ENCODE peak calls at places on chromosome X, in nine cellular contexts. One of them, this sample, is unnamed. For H3K36me3, the result is how much of the 10 kb centered on the place peaks cover.

GRCh38 chrX:21658746-21659145 is 616 bp upstream of the KLHL34 start:
- DNase-seq in IMR-90: no peak
- DNase-seq in keratinocyte: no peak
- DNase-seq in GM12878: no peak
- DNase-seq in lower lobe of right lung: no peak
- DNase-seq in heart right ventricle: no peak
- DNase-seq in Peyer's patch: peak
- DNase-seq in fibroblast of lung: no peak
- DNase-seq in suprapubic skin: no peak
- DNase-seq in this sample: peak

GRCh38 chrX:142601792-142602191 is 396.7 kb upstream of the MAGEC2 start:
- DNase-seq in lower lobe of right lung: no peak
- DNase-seq in fibroblast of lung: no peak
- DNase-seq in IMR-90: no peak
- DNase-seq in GM12878: no peak
- DNase-seq in suprapubic skin: no peak
- DNase-seq in Peyer's patch: no peak
- DNase-seq in keratinocyte: no peak
- DNase-seq in heart right ventricle: no peak
- DNase-seq in this sample: no peak

GRCh38 chrX:13899607-13900006 is 82.7 kb upstream of the GPM6B start:
- DNase-seq in fibroblast of lung: peak
- DNase-seq in lower lobe of right lung: no peak
- DNase-seq in IMR-90: peak
- DNase-seq in keratinocyte: peak
- DNase-seq in Peyer's patch: no peak
- DNase-seq in GM12878: no peak
- DNase-seq in heart right ventricle: no peak
- DNase-seq in suprapubic skin: no peak
- DNase-seq in this sample: no peak

GRCh38 chrX:17040711-17041110 is 94.3 kb downstream of the REPS2 start:
- DNase-seq in IMR-90: no peak
- DNase-seq in suprapubic skin: no peak
- DNase-seq in GM12878: no peak
- DNase-seq in keratinocyte: no peak
- DNase-seq in lower lobe of right lung: no peak
- DNase-seq in fibroblast of lung: no peak
- DNase-seq in Peyer's patch: no peak
- DNase-seq in heart right ventricle: no peak
- DNase-seq in this sample: no peak

GRCh38 chrX:129748265-129748664 is 9.5 kb downstream of the XPNPEP2 start:
- DNase-seq in suprapubic skin: peak
- DNase-seq in keratinocyte: no peak
- DNase-seq in lower lobe of right lung: no peak
- DNase-seq in Peyer's patch: no peak
- DNase-seq in IMR-90: peak
- DNase-seq in fibroblast of lung: peak
- DNase-seq in heart right ventricle: no peak
- DNase-seq in GM12878: no peak
- DNase-seq in this sample: no peak

GRCh38 chrX:118152721-118153120 is 36.1 kb upstream of the KLHL13 start:
- DNase-seq in fibroblast of lung: no peak
- DNase-seq in Peyer's patch: no peak
- DNase-seq in keratinocyte: no peak
- DNase-seq in GM12878: no peak
- DNase-seq in IMR-90: no peak
- DNase-seq in lower lobe of right lung: no peak
- DNase-seq in suprapubic skin: no peak
- DNase-seq in heart right ventricle: peak
- DNase-seq in this sample: no peak

GRCh38 chrX:113741744-113742143 is 842.1 kb upstream of the HTR2C start:
- DNase-seq in heart right ventricle: no peak
- DNase-seq in GM12878: no peak
- DNase-seq in Peyer's patch: no peak
- DNase-seq in suprapubic skin: no peak
- DNase-seq in keratinocyte: no peak
- DNase-seq in lower lobe of right lung: no peak
- DNase-seq in fibroblast of lung: peak
- DNase-seq in IMR-90: no peak
- DNase-seq in this sample: no peak

GRCh38 chrX:53284684-53285447 is 3.5 kb upstream of the IQSEC2 start:
- DNase-seq in suprapubic skin: peak
- DNase-seq in IMR-90: peak
- DNase-seq in lower lobe of right lung: peak
- DNase-seq in keratinocyte: no peak
- DNase-seq in fibroblast of lung: no peak
- DNase-seq in GM12878: peak
- DNase-seq in heart right ventricle: peak
- DNase-seq in Peyer's patch: peak
- DNase-seq in this sample: peak

GRCh38 chrX:151984328-151984727 is 9.9 kb upstream of the GABRE start:
- DNase-seq in Peyer's patch: no peak
- DNase-seq in GM12878: no peak
- DNase-seq in heart right ventricle: no peak
- DNase-seq in fibroblast of lung: peak
- DNase-seq in suprapubic skin: no peak
- DNase-seq in lower lobe of right lung: no peak
- DNase-seq in IMR-90: peak
- DNase-seq in keratinocyte: peak
- DNase-seq in this sample: no peak

GRCh38 chrX:107716045-107716684 is 59.4 kb downstream of the TSC22D3 start:
- DNase-seq in suprapubic skin: peak
- DNase-seq in lower lobe of right lung: peak
- DNase-seq in Peyer's patch: peak
- DNase-seq in GM12878: no peak
- DNase-seq in keratinocyte: no peak
- DNase-seq in heart right ventricle: no peak
- DNase-seq in IMR-90: peak
- DNase-seq in fibroblast of lung: peak
- DNase-seq in this sample: peak

GRCh38 chrX:17591741-17592110 is 145.6 kb upstream of the SCML1 start:
- DNase-seq in heart right ventricle: no peak
- DNase-seq in keratinocyte: no peak
- DNase-seq in suprapubic skin: no peak
- DNase-seq in IMR-90: peak
- DNase-seq in lower lobe of right lung: no peak
- DNase-seq in fibroblast of lung: peak
- DNase-seq in GM12878: no peak
- DNase-seq in Peyer's patch: no peak
- DNase-seq in this sample: no peak

GRCh38 chrX:49853661-49854060 is 24.6 kb downstream of the PAGE4 start:
- DNase-seq in heart right ventricle: no peak
- DNase-seq in suprapubic skin: no peak
- DNase-seq in GM12878: no peak
- DNase-seq in IMR-90: no peak
- DNase-seq in keratinocyte: no peak
- DNase-seq in Peyer's patch: no peak
- DNase-seq in lower lobe of right lung: no peak
- DNase-seq in fibroblast of lung: no peak
- DNase-seq in this sample: no peak

DNA sequence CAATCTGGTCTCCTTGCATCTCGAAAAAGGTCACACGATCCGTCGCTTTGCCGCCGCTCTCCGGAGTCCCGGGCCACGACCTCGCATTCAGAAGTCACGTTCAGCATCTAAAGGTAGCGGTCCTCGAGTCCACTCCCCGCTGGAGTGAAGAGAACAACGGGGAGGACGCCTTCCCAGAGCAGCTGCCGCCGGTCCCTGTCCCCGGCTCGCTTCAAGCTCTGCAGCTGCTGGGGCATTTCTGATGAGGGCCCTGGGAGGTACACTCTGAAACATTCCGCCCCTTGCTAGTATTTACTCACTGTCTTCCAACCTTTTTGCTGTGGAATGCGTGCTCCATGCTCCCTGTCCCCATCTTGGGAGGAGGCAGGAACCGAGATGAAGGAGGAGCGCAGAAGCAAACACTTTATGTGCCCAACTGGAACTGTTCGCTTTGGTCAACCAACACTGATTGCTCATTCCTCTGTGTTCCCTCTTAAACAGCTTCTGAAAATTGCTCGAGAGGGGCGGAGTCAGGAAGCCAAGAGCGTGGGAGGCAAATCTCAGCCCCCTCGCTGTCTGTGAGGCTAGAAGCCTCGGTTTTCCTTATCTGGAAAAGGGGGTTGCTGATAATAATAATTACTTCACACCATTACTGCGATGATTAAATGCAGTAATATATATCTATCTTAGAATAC is 6.4 kb upstream of the VAMP7 start:
- DNase-seq in suprapubic skin: no peak
- DNase-seq in Peyer's patch: no peak
- DNase-seq in IMR-90: no peak
- DNase-seq in keratinocyte: no peak
- DNase-seq in heart right ventricle: peak
- DNase-seq in fibroblast of lung: no peak
- DNase-seq in GM12878: no peak
- DNase-seq in lower lobe of right lung: no peak
- DNase-seq in this sample: no peak
- H3K4me3 ChIP-seq in suprapubic skin: peak
- H3K4me3 ChIP-seq in Peyer's patch: no peak
- H3K4me3 ChIP-seq in IMR-90: peak
- H3K4me3 ChIP-seq in keratinocyte: no peak
- H3K4me3 ChIP-seq in heart right ventricle: peak
- H3K4me3 ChIP-seq in fibroblast of lung: peak
- H3K4me3 ChIP-seq in GM12878: no peak
- H3K4me3 ChIP-seq in lower lobe of right lung: peak
- H3K4me3 ChIP-seq in this sample: no peak

GRCh38 chrX:1391370-1391706 is 575 bp downstream of the SLC25A6 start:
- DNase-seq in fibroblast of lung: no peak
- DNase-seq in Peyer's patch: no peak
- DNase-seq in suprapubic skin: no peak
- DNase-seq in lower lobe of right lung: no peak
- DNase-seq in keratinocyte: peak
- DNase-seq in GM12878: peak
- DNase-seq in heart right ventricle: no peak
- DNase-seq in IMR-90: no peak
- DNase-seq in this sample: no peak

GRCh38 chrX:1388651-1389050 is 3.3 kb downstream of the SLC25A6 start:
- DNase-seq in suprapubic skin: no peak
- DNase-seq in fibroblast of lung: no peak
- DNase-seq in IMR-90: no peak
- DNase-seq in Peyer's patch: peak
- DNase-seq in GM12878: no peak
- DNase-seq in keratinocyte: no peak
- DNase-seq in lower lobe of right lung: peak
- DNase-seq in heart right ventricle: no peak
- DNase-seq in this sample: no peak

GRCh38 chrX:1389181-1389992 is 2.5 kb downstream of the SLC25A6 start:
- DNase-seq in IMR-90: no peak
- DNase-seq in Peyer's patch: peak
- DNase-seq in GM12878: no peak
- DNase-seq in heart right ventricle: no peak
- DNase-seq in fibroblast of lung: no peak
- DNase-seq in keratinocyte: no peak
- DNase-seq in lower lobe of right lung: peak
- DNase-seq in suprapubic skin: peak
- DNase-seq in this sample: peak

GRCh38 chrX:1390621-1391369 is 1.1 kb downstream of the SLC25A6 start:
- DNase-seq in heart right ventricle: no peak
- DNase-seq in GM12878: no peak
- DNase-seq in fibroblast of lung: no peak
- DNase-seq in lower lobe of right lung: peak
- DNase-seq in Peyer's patch: peak
- DNase-seq in IMR-90: no peak
- DNase-seq in keratinocyte: no peak
- DNase-seq in suprapubic skin: peak
- DNase-seq in this sample: peak

DNA sequence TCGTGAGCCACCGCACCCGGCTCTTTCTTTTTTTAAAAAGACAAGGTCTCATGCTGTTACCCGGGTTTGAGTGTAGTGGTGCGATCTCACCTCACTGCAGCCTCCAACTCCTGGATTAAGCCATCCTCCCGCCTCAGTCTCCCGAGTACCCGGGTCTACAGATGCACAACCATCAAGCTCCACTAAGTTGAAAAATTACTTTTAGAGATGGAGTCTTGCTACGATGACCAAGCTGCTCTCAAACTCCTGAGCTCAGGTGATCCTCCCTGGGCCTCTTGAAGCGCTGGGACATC is 2.0 kb downstream of the SLC25A6 start:
- DNase-seq in keratinocyte: no peak
- DNase-seq in Peyer's patch: peak
- DNase-seq in suprapubic skin: no peak
- DNase-seq in GM12878: no peak
- DNase-seq in heart right ventricle: no peak
- DNase-seq in fibroblast of lung: no peak
- DNase-seq in IMR-90: no peak
- DNase-seq in lower lobe of right lung: no peak
- DNase-seq in this sample: no peak
- H3K36me3 ChIP-seq in keratinocyte: under half
- H3K36me3 ChIP-seq in Peyer's patch: half or more
- H3K36me3 ChIP-seq in suprapubic skin: half or more
- H3K36me3 ChIP-seq in GM12878: under half
- H3K36me3 ChIP-seq in heart right ventricle: half or more
- H3K36me3 ChIP-seq in fibroblast of lung: under half
- H3K36me3 ChIP-seq in IMR-90: half or more
- H3K36me3 ChIP-seq in lower lobe of right lung: half or more
- H3K36me3 ChIP-seq in this sample: under half

DNA sequence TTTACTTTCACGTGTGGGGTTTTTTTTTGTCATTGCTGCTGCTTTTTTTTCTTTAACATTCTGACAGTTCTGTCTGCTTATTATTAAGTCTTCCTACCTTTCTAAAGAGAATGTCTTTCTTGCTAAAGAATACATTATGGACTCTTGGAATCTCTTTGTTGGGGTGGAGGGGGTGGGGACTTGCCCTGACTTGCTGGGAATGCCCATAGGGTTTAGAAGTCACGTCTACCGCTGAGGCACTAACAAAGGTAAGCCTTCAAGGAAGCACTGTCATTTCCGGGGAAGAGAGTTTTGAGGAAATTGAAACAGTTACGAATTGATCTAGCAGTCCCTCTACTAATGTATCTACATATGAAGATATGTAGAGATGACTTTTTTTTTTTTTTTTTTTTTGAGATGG is 19.4 kb downstream of the CD99 start:
- DNase-seq in fibroblast of lung: peak
- DNase-seq in GM12878: no peak
- DNase-seq in keratinocyte: peak
- DNase-seq in heart right ventricle: no peak
- DNase-seq in suprapubic skin: peak
- DNase-seq in IMR-90: no peak
- DNase-seq in Peyer's patch: no peak
- DNase-seq in lower lobe of right lung: no peak
- DNase-seq in this sample: no peak
- H3K4me3 ChIP-seq in fibroblast of lung: no peak
- H3K4me3 ChIP-seq in GM12878: no peak
- H3K4me3 ChIP-seq in keratinocyte: peak
- H3K4me3 ChIP-seq in heart right ventricle: peak
- H3K4me3 ChIP-seq in suprapubic skin: peak
- H3K4me3 ChIP-seq in IMR-90: no peak
- H3K4me3 ChIP-seq in Peyer's patch: no peak
- H3K4me3 ChIP-seq in lower lobe of right lung: peak
- H3K4me3 ChIP-seq in this sample: no peak

DNA sequence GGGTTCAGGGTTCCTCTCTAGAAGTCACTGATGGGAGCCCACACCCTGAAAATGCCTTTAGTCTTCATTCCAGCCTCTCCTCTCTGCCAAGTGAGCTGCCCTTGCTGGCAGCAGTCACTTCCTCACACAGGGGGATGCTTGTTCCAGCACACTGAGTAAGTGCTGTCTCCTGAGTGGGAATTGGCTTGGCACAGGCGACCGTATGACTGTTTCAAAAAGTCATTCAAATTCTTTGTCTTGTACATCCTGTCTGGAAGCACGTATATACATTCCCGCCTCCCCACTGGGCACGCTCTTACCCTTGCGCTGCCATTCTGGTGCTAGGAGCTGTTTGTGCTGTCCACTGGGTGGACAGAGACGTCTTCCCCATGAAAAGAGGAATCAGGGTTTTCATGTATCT is 40.2 kb upstream of the CD99 start:
- DNase-seq in heart right ventricle: no peak
- DNase-seq in IMR-90: peak
- DNase-seq in suprapubic skin: no peak
- DNase-seq in lower lobe of right lung: no peak
- DNase-seq in Peyer's patch: no peak
- DNase-seq in keratinocyte: no peak
- DNase-seq in fibroblast of lung: peak
- DNase-seq in GM12878: no peak
- DNase-seq in this sample: no peak
- H3K36me3 ChIP-seq in heart right ventricle: under half
- H3K36me3 ChIP-seq in IMR-90: under half
- H3K36me3 ChIP-seq in suprapubic skin: under half
- H3K36me3 ChIP-seq in lower lobe of right lung: under half
- H3K36me3 ChIP-seq in Peyer's patch: under half
- H3K36me3 ChIP-seq in keratinocyte: under half
- H3K36me3 ChIP-seq in fibroblast of lung: under half
- H3K36me3 ChIP-seq in GM12878: under half
- H3K36me3 ChIP-seq in this sample: under half